ENCODE peak calls at places on chromosomes 13 and 19, in seven cellular contexts. N is cardiac fibroblast; P is aorta; B is fibroblast of lung; X is stimulated activated CD8-positive, alpha-beta memory T cell treated with anti-CD3 and anti-CD28 coated beads, Interleukin-15, amount 100 ng/mL, for 1 hour; M is smooth muscle cell of the brain vasculature; Q is stimulated activated naive CD4-positive, alpha-beta T cell. A is an unnamed sample.

GRCh38 chr13:19586904-19587634 is 25.7 kb upstream of the TPTE2 start:
- DNase-seq in M (no peak), X (peak; percentile 49), N (no peak), P (no peak), B (peak; percentile 50), Q (peak; percentile 76), A (peak; percentile 57)

GRCh38 chr19:17398902-17399527 is 5.0 kb upstream of the CCDC194 start:
- DNase-seq in N (no peak), Q (no peak), X (no peak), P (no peak), M (no peak), B (no peak), A (no peak)

GRCh38 chr19:30895946-30896345 is 453.3 kb downstream of the TSHZ3 start:
- DNase-seq in Q (no peak), X (no peak), B (no peak), M (no peak), N (no peak), P (no peak), A (no peak)

GRCh38 chr13:106028916-106029315 is 506.5 kb downstream of the EFNB2 start:
- DNase-seq in Q (no peak), N (no peak), X (no peak), M (no peak), B (peak; percentile 80), P (no peak), A (no peak)

GRCh38 chr19:33665776-33666175 is 44.0 kb downstream of the CHST8 start:
- DNase-seq in N (no peak), M (no peak), X (no peak), B (no peak), P (peak; percentile 50), Q (no peak), A (no peak)

GRCh38 chr19:41813911-41814310 is 17.5 kb downstream of the CEACAM3 start:
- DNase-seq in X (no peak), Q (no peak), P (peak; percentile 40), N (no peak), B (no peak), M (no peak), A (no peak)

GRCh38 chr13:96958286-96958891 is 35.9 kb downstream of the OXGR1 start:
- DNase-seq in B (peak; percentile 8), N (peak; percentile 51), X (no peak), M (peak; percentile 2), P (no peak), Q (no peak), A (no peak)

GRCh38 chr13:114043421-114044053 is 69.7 kb upstream of the C13orf46 start:
- DNase-seq in M (no peak), X (no peak), P (no peak), B (peak; percentile 91), N (peak; percentile 92), Q (no peak), A (no peak)

GRCh38 chr19:10010247-10010691 is at the start of gene COL5A3:
- DNase-seq in N (peak; percentile 77), B (no peak), M (no peak), X (no peak), Q (no peak), P (peak; percentile 83), A (no peak)

GRCh38 chr13:110018009-110018408 is 231.6 kb upstream of the IRS2 start:
- DNase-seq in X (no peak), Q (no peak), P (no peak), B (peak; percentile 37), N (no peak), M (no peak), A (no peak)

GRCh38 chr13:96141032-96141431 is 51.1 kb downstream of the HS6ST3 start:
- DNase-seq in P (no peak), N (peak; percentile 19), X (no peak), M (no peak), Q (no peak), B (peak; percentile 29), A (no peak)

A was measured in CD4-positive, CD25-positive, alpha-beta regulatory T cell.